ENCODE peak calls at places on chromosomes 6 and 20, in six cellular contexts. L is activated T-helper 1 cell treated with anti-CD3 and anti-CD28 coated beads, Interleukin-12 subunit alpha, Interleukin-12 subunit beta, Interleukin-2, Interleukin-4 antibody, amounts not matched to agents 30 ng/mL and 10 ng/mL and 1 ng/mL, durations not matched to agents 14 hours and 24 hours and 36 hours; R is stimulated activated CD8-positive, alpha-beta memory T cell treated with anti-CD3 and anti-CD28 coated beads, Interleukin-7, amount 100 ng/mL, for 4 hours; A is activated T-cell treated with anti-CD3 and anti-CD28 coated beads, Interleukin-2, amount 50 U/mL, for 72 hours; V is NCI-H1436; T is NCI-H2081. H is an unnamed sample.

GRCh38 chr6:123745877-123746276 is 57.8 kb upstream of the NKAIN2 start:
- DNase-seq in L (no peak), R (no peak), A (no peak), V (no peak), T (no peak), H (no peak)

GRCh38 chr20:35539756-35540212 is 2.1 kb upstream of the ERGIC3 start:
- DNase-seq in L (no peak), R (no peak), A (peak), V (peak), T (peak), H (no peak)

GRCh38 chr6:108119212-108120141 is 44.9 kb upstream of the OSTM1 start:
- DNase-seq in L (no peak), R (no peak), A (peak), V (no peak), T (no peak), H (no peak)

GRCh38 chr6:129385117-129385516 is 324.9 kb downstream of the ARHGAP18 start:
- DNase-seq in L (no peak), R (no peak), A (no peak), V (no peak), T (no peak), H (no peak)

GRCh38 chr6:133248241-133249001 is 7.3 kb downstream of the EYA4 start:
- DNase-seq in L (no peak), R (no peak), A (no peak), V (no peak), T (no peak), H (no peak)

GRCh38 chr6:150293423-150294280 is 75.2 kb upstream of the IYD start:
- DNase-seq in L (no peak), R (no peak), A (no peak), V (no peak), T (no peak), H (no peak)

GRCh38 chr6:32069460-32069859 is 31.2 kb downstream of the CYP21A2 start:
- DNase-seq in L (no peak), R (no peak), A (no peak), V (no peak), T (no peak), H (no peak)

GRCh38 chr6:110554966-110555460 is 78.6 kb upstream of the SLC22A16 start:
- DNase-seq in L (no peak), R (no peak), A (no peak), V (no peak), T (no peak), H (no peak)

GRCh38 chr6:73027691-73028090 is 197.6 kb downstream of the KHDC1L start:
- DNase-seq in L (no peak), R (no peak), A (no peak), V (no peak), T (no peak), H (no peak)

GRCh38 chr6:13012977-13013680 is 296.6 kb downstream of the PHACTR1 start:
- DNase-seq in L (no peak), R (no peak), A (peak), V (peak), T (no peak), H (no peak)

GRCh38 chr6:52361347-52361944 is 505 bp upstream of the PAQR8 start:
- DNase-seq in L (no peak), R (peak), A (peak), V (no peak), T (no peak), H (no peak)

GRCh38 chr6:90787411-90787810 is 200.5 kb upstream of the MAP3K7 start:
- DNase-seq in L (no peak), R (no peak), A (no peak), V (no peak), T (no peak), H (no peak)

GRCh38 chr20:3771552-3772058 is 4.1 kb upstream of the ADISSP start:
- DNase-seq in L (no peak), R (no peak), A (no peak), V (no peak), T (no peak), H (no peak)

GRCh38 chr6:135117413-135117968 is 62.9 kb upstream of the HBS1L start:
- DNase-seq in L (peak), R (no peak), A (peak), V (no peak), T (no peak), H (no peak)

GRCh38 chr6:87514831-87515230 is 42.1 kb downstream of the SLC35A1 start:
- DNase-seq in L (no peak), R (no peak), A (no peak), V (no peak), T (no peak), H (no peak)

H was measured in activated gamma-delta T cell treated with anti-CD3 and anti-CD28 coated beads, Interleukin-2, amount 50 U/mL, for 16 hours.